ENCODE peak calls at places on chromosomes 13 and 19, in ten cellular contexts. L is activated B cell treated with CpG ODN at 0.5 μM for 24 hours, T is GM20000, D is SK-N-SH, Y is BJ, A is epithelial cell of esophagus, J is AG10803, W is suprapubic skin, K is astrocyte of the cerebellum, F is adrenal gland. X is an unnamed sample.

GRCh38 chr19:8631425-8631819 is 989 bp downstream of the NFILZ start:
- DNase-seq in L (no peak), T (peak; percentile 1), D (no peak), Y (no peak), A (no peak), J (peak; percentile 64), W (no peak), K (peak; percentile 92), F (peak; percentile 60), X (no peak)

GRCh38 chr13:110113284-110113764 is 193.6 kb downstream of the COL4A1 start:
- DNase-seq in L (no peak), T (no peak), D (no peak), Y (no peak), A (peak; percentile 93), J (peak; percentile 64), W (no peak), K (no peak), F (no peak), X (no peak)

GRCh38 chr13:78102121-78102677 is 183.6 kb upstream of the EDNRB start:
- DNase-seq in L (no peak), T (no peak), D (no peak), Y (peak; percentile 8), A (peak; percentile 28), J (peak; percentile 84), W (no peak), K (no peak), F (peak; percentile 74), X (no peak)

GRCh38 chr19:14686411-14686810 is 3.4 kb upstream of the ZNF333 start:
- DNase-seq in L (no peak), T (peak; percentile 37), D (no peak), Y (no peak), A (peak; percentile 43), J (peak; percentile 3), W (no peak), K (no peak), F (no peak), X (no peak)

GRCh38 chr13:49044849-49045248 is 69.1 kb downstream of the FNDC3A start:
- DNase-seq in L (no peak), T (no peak), D (no peak), Y (no peak), A (no peak), J (no peak), W (no peak), K (no peak), F (no peak), X (no peak)

GRCh38 chr19:29662278-29662603 is 3.0 kb upstream of the PLEKHF1 start:
- DNase-seq in L (no peak), T (no peak), D (no peak), Y (no peak), A (no peak), J (no peak), W (no peak), K (no peak), F (no peak), X (no peak)

GRCh38 chr19:42989851-42990250 is 36.4 kb downstream of the PSG11 start:
- DNase-seq in L (no peak), T (no peak), D (no peak), Y (no peak), A (peak; percentile 94), J (no peak), W (no peak), K (peak; percentile 0), F (no peak), X (no peak)

GRCh38 chr19:38194061-38194701 is 29.8 kb downstream of the DPF1 start:
- DNase-seq in L (no peak), T (no peak), D (no peak), Y (no peak), A (peak; percentile 87), J (no peak), W (no peak), K (no peak), F (no peak), X (no peak)

GRCh38 chr13:45542391-45542790 is 73.1 kb downstream of the ERICH6B start:
- DNase-seq in L (no peak), T (no peak), D (no peak), Y (no peak), A (no peak), J (no peak), W (no peak), K (no peak), F (no peak), X (no peak)

GRCh38 chr13:45538382-45538781 is 73.6 kb downstream of the COG3 start:
- DNase-seq in L (no peak), T (no peak), D (no peak), Y (no peak), A (no peak), J (no peak), W (no peak), K (no peak), F (no peak), X (no peak)

GRCh38 chr13:45541806-45542205 is 73.7 kb downstream of the ERICH6B start:
- DNase-seq in L (no peak), T (no peak), D (no peak), Y (no peak), A (no peak), J (no peak), W (no peak), K (no peak), F (no peak), X (no peak)

GRCh38 chr13:45540864-45541263 is 74.7 kb downstream of the ERICH6B start:
- DNase-seq in L (no peak), T (no peak), D (no peak), Y (no peak), A (peak; percentile 35), J (no peak), W (no peak), K (no peak), F (no peak), X (no peak)

DNA sequence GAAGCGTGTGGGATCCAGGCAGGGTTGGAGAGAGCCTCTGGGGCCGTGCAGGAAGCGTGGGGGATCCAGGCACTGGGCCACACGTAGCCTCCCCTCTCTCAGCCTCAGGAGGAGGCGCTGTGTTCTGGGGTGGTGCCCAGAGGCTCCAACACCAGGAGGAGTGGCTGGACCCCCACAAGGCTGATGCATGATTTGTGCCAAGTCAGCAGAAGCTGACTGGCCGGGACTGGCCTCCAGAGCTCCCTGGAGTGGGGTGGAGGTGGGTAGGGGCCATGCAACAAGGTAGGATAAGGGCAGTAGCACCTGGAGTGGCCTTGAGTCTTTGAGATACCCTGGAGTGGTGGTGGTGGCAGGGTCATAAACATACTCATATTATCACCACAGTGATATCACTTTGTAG is 75.3 kb downstream of the ERICH6B start:
- DNase-seq in L (no peak), T (no peak), D (no peak), Y (no peak), A (no peak), J (no peak), W (no peak), K (no peak), F (no peak), X (no peak)
- TF ChIP-seq CTCF in L (no peak), T (no peak), D (no peak), Y (no peak), A (no peak), J (no peak), W (no peak), K (no peak), F (no peak), X (no peak)

DNA sequence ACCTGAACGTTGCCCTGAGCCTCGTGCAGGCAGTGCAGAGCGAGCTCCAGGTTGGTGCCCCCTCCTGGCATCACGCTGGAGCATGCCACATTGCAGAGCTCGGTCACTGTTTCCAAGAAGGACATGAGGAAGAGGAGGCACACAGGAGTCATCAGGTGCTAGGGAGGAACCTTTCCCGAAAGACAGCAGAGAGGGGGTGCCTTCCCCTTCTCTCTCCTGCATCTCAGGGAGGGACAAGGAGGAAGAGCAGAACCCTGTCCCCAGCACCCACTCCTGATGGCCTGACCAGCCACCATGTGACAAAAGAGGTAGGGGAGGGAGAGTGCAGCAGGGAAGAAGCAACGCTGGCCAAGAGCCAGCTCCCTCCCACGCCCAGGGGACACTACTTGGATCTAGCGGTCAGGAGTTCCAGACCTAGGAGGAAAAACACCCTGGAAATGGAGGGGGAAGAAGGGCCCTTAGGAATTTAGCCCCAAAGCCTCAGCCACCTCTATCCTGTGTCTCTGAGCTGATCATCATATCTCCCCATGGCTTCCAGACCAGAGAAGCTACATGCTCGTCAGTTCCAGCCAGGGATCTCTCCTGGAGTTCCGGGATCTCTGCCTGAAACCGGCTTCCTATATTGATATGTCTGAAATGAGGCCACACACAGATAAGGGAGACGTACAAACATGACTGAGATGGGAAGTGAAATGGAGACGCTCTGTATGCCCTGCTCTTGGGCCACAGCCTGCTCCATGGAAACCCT is 17.0 kb upstream of the NAPA start:
- DNase-seq in L (no peak), T (no peak), D (no peak), Y (no peak), A (no peak), J (no peak), W (no peak), K (no peak), F (no peak), X (no peak)
- TF ChIP-seq CTCF in L (no peak), T (no peak), D (no peak), Y (no peak), A (no peak), J (no peak), W (no peak), K (no peak), F (no peak), X (no peak)

GRCh38 chr13:94416454-94417080 is 62.9 kb downstream of the DCT start:
- DNase-seq in L (no peak), T (no peak), D (peak; percentile 24), Y (no peak), A (peak; percentile 59), J (no peak), W (no peak), K (no peak), F (no peak), X (peak; percentile 23)
- TF ChIP-seq CTCF in L (no peak), T (no peak), D (peak; percentile 56), Y (peak; percentile 51), A (peak; percentile 67), J (peak; percentile 42), W (no peak), K (peak; percentile 49), F (no peak), X (peak; percentile 71)

GRCh38 chr13:113978741-113979481 is 5.0 kb upstream of the C13orf46 start:
- DNase-seq in L (no peak), T (no peak), D (no peak), Y (no peak), A (no peak), J (no peak), W (peak; percentile 77), K (no peak), F (no peak), X (no peak)

GRCh38 chr13:113976711-113977684 is 3.1 kb upstream of the C13orf46 start:
- DNase-seq in L (no peak), T (no peak), D (no peak), Y (peak; percentile 32), A (peak; percentile 26), J (peak; percentile 88), W (no peak), K (peak; percentile 31), F (no peak), X (no peak)

GRCh38 chr13:113975416-113975815 is 1.5 kb upstream of the C13orf46 start:
- DNase-seq in L (no peak), T (no peak), D (no peak), Y (no peak), A (no peak), J (no peak), W (no peak), K (no peak), F (no peak), X (no peak)

GRCh38 chr13:113979791-113980471 is 6.1 kb upstream of the C13orf46 start:
- DNase-seq in L (no peak), T (no peak), D (no peak), Y (no peak), A (no peak), J (no peak), W (no peak), K (no peak), F (no peak), X (no peak)

DNA sequence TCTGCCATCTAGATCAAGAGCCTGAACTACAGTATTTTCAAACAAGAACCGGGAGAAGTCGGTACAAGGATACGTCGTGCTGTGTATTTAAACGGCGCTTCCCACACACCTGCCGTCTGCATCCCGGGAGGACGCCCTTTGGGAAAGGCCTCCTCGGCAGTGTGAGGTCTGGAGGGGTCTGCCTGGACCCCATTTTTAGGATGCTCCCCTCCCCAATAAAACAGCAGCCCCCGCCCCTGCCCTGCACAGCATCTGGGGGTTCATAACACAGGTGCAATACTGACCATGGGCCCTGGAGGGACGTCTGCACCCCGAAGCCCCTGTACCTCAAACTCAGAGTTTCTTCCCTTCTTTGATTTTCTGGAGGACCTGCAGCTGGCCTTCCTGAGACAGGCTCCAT is 4.1 kb upstream of the C13orf46 start:
- DNase-seq in L (no peak), T (no peak), D (no peak), Y (no peak), A (no peak), J (no peak), W (no peak), K (no peak), F (no peak), X (no peak)
- TF ChIP-seq CTCF in L (no peak), T (no peak), D (no peak), Y (no peak), A (no peak), J (no peak), W (no peak), K (no peak), F (no peak), X (no peak)